ENCODE peak calls at places on chromosomes 5 and 9, in five cellular contexts. H, X, Y, B and P are unnamed samples.
A peak's percentile ranks its signal among the peaks of the same experiment; 100 is the strongest.

GRCh38 chr9:112174965-112175795 is at the start of gene SUSD1:
- DNase-seq in H (peak; percentile 45), X (no peak), Y (no peak), B (peak; percentile 77), P (no peak)

GRCh38 chr9:69888876-69889585 is 68.4 kb downstream of the CFAP95 start:
- DNase-seq in H (no peak), X (no peak), Y (no peak), B (no peak), P (no peak)

GRCh38 chr5:27015758-27016157 is 22.6 kb downstream of the CDH9 start:
- DNase-seq in H (no peak), X (no peak), Y (no peak), B (no peak), P (no peak)

GRCh38 chr5:116575635-116576042 is 1.0 kb upstream of the SEMA6A start:
- DNase-seq in H (peak; percentile 35), X (no peak), Y (no peak), B (peak; percentile 38), P (no peak)

GRCh38 chr9:118170032-118170955 is 466.1 kb downstream of the TLR4 start:
- DNase-seq in H (no peak), X (peak; percentile 74), Y (peak; percentile 85), B (no peak), P (peak; percentile 24)

GRCh38 chr5:38922199-38922598 is 76.4 kb downstream of the OSMR start:
- DNase-seq in H (peak; percentile 62), X (peak; percentile 9), Y (peak; percentile 20), B (peak; percentile 55), P (peak; percentile 20)

GRCh38 chr9:76877961-76878360 is 28.0 kb downstream of the PRUNE2 start:
- DNase-seq in H (no peak), X (no peak), Y (no peak), B (no peak), P (no peak)

GRCh38 chr9:81474792-81475191 is 214.6 kb downstream of the TLE1 start:
- DNase-seq in H (no peak), X (no peak), Y (no peak), B (no peak), P (no peak)

GRCh38 chr5:160269017-160269416 is 39.7 kb downstream of the FABP6 start:
- DNase-seq in H (no peak), X (peak; percentile 47), Y (peak; percentile 53), B (peak; percentile 92), P (no peak)

GRCh38 chr9:112493738-112494137 is 7.1 kb downstream of the KIAA1958 start:
- DNase-seq in H (no peak), X (no peak), Y (no peak), B (no peak), P (no peak)

GRCh38 chr9:14256588-14256987 is 57.4 kb downstream of the NFIB start:
- DNase-seq in H (no peak), X (no peak), Y (no peak), B (no peak), P (no peak)

GRCh38 chr5:134370306-134370870 is 981 bp upstream of the UBE2B start:
- DNase-seq in H (no peak), X (peak; percentile 5), Y (no peak), B (no peak), P (no peak)